ENCODE peak calls at places on chromosomes 13 and 19, in nine cellular contexts. One of them, this sample, is unnamed.

GRCh38 chr13:82772802-82773201 is 1109.5 kb downstream of the SLITRK1 start:
- DNase-seq in heart right ventricle: no peak
- DNase-seq in mesendoderm: no peak
- DNase-seq in K562: no peak
- DNase-seq in SK-N-SH: no peak
- DNase-seq in cardiac muscle cell: no peak
- DNase-seq in A549: no peak
- DNase-seq in osteoblast: no peak
- DNase-seq in tibial nerve: no peak
- DNase-seq in this sample: no peak

GRCh38 chr13:25114220-25114619 is 18.3 kb downstream of the PABPC3 start:
- DNase-seq in heart right ventricle: peak; percentile 37
- DNase-seq in mesendoderm: peak; percentile 90
- DNase-seq in K562: peak; percentile 54
- DNase-seq in SK-N-SH: peak; percentile 71
- DNase-seq in cardiac muscle cell: peak; percentile 79
- DNase-seq in A549: peak; percentile 65
- DNase-seq in osteoblast: peak; percentile 91
- DNase-seq in tibial nerve: peak; percentile 75
- DNase-seq in this sample: peak; percentile 67

GRCh38 chr19:11539495-11540365 is 1.1 kb downstream of the CNN1 start:
- DNase-seq in heart right ventricle: no peak
- DNase-seq in mesendoderm: peak; percentile 89
- DNase-seq in K562: peak; percentile 88
- DNase-seq in SK-N-SH: peak; percentile 83
- DNase-seq in cardiac muscle cell: peak; percentile 91
- DNase-seq in A549: no peak
- DNase-seq in osteoblast: peak; percentile 89
- DNase-seq in tibial nerve: no peak
- DNase-seq in this sample: no peak

GRCh38 chr19:18660051-18660910 is 23.2 kb upstream of the CRTC1 start:
- DNase-seq in heart right ventricle: peak; percentile 80
- DNase-seq in mesendoderm: no peak
- DNase-seq in K562: peak; percentile 70
- DNase-seq in SK-N-SH: no peak
- DNase-seq in cardiac muscle cell: no peak
- DNase-seq in A549: peak; percentile 68
- DNase-seq in osteoblast: peak; percentile 99
- DNase-seq in tibial nerve: peak; percentile 49
- DNase-seq in this sample: no peak

GRCh38 chr19:9828551-9829063 is 889 bp downstream of the UBL5 start:
- DNase-seq in heart right ventricle: no peak
- DNase-seq in mesendoderm: no peak
- DNase-seq in K562: no peak
- DNase-seq in SK-N-SH: no peak
- DNase-seq in cardiac muscle cell: no peak
- DNase-seq in A549: no peak
- DNase-seq in osteoblast: peak; percentile 21
- DNase-seq in tibial nerve: no peak
- DNase-seq in this sample: no peak

GRCh38 chr19:35844482-35845214 is 7.7 kb downstream of the NPHS1 start:
- DNase-seq in heart right ventricle: no peak
- DNase-seq in mesendoderm: no peak
- DNase-seq in K562: no peak
- DNase-seq in SK-N-SH: no peak
- DNase-seq in cardiac muscle cell: no peak
- DNase-seq in A549: no peak
- DNase-seq in osteoblast: peak; percentile 71
- DNase-seq in tibial nerve: no peak
- DNase-seq in this sample: no peak

GRCh38 chr13:95676100-95676774 is 702 bp upstream of the DNAJC3 start:
- DNase-seq in heart right ventricle: no peak
- DNase-seq in mesendoderm: no peak
- DNase-seq in K562: peak; percentile 10
- DNase-seq in SK-N-SH: no peak
- DNase-seq in cardiac muscle cell: no peak
- DNase-seq in A549: peak; percentile 34
- DNase-seq in osteoblast: peak; percentile 73
- DNase-seq in tibial nerve: peak; percentile 11
- DNase-seq in this sample: peak; percentile 47

GRCh38 chr13:95020298-95020987 is 280.8 kb downstream of the ABCC4 start:
- DNase-seq in heart right ventricle: no peak
- DNase-seq in mesendoderm: no peak
- DNase-seq in K562: no peak
- DNase-seq in SK-N-SH: no peak
- DNase-seq in cardiac muscle cell: no peak
- DNase-seq in A549: no peak
- DNase-seq in osteoblast: no peak
- DNase-seq in tibial nerve: no peak
- DNase-seq in this sample: no peak

GRCh38 chr19:10749435-10750384 is 31.8 kb downstream of the DNM2 start:
- DNase-seq in heart right ventricle: no peak
- DNase-seq in mesendoderm: no peak
- DNase-seq in K562: no peak
- DNase-seq in SK-N-SH: no peak
- DNase-seq in cardiac muscle cell: no peak
- DNase-seq in A549: no peak
- DNase-seq in osteoblast: peak; percentile 66
- DNase-seq in tibial nerve: no peak
- DNase-seq in this sample: no peak

GRCh38 chr13:89514534-89515312 is 1832.8 kb upstream of the MIR17HG start:
- DNase-seq in heart right ventricle: no peak
- DNase-seq in mesendoderm: peak; percentile 71
- DNase-seq in K562: no peak
- DNase-seq in SK-N-SH: no peak
- DNase-seq in cardiac muscle cell: no peak
- DNase-seq in A549: peak; percentile 91
- DNase-seq in osteoblast: no peak
- DNase-seq in tibial nerve: no peak
- DNase-seq in this sample: no peak

GRCh38 chr19:18967358-18968146 is 26.5 kb upstream of the HOMER3 start:
- DNase-seq in heart right ventricle: peak; percentile 43
- DNase-seq in mesendoderm: no peak
- DNase-seq in K562: no peak
- DNase-seq in SK-N-SH: no peak
- DNase-seq in cardiac muscle cell: no peak
- DNase-seq in A549: peak; percentile 16
- DNase-seq in osteoblast: peak; percentile 87
- DNase-seq in tibial nerve: peak; percentile 57
- DNase-seq in this sample: peak; percentile 67

GRCh38 chr19:53989600-53990533 is 1.6 kb upstream of the CACNG6 start:
- DNase-seq in heart right ventricle: no peak
- DNase-seq in mesendoderm: no peak
- DNase-seq in K562: no peak
- DNase-seq in SK-N-SH: no peak
- DNase-seq in cardiac muscle cell: no peak
- DNase-seq in A549: peak; percentile 93
- DNase-seq in osteoblast: peak; percentile 90
- DNase-seq in tibial nerve: no peak
- DNase-seq in this sample: no peak

GRCh38 chr19:751501-752341 is 809 bp downstream of the MISP start:
- DNase-seq in heart right ventricle: no peak
- DNase-seq in mesendoderm: peak; percentile 44
- DNase-seq in K562: peak; percentile 59
- DNase-seq in SK-N-SH: peak; percentile 59
- DNase-seq in cardiac muscle cell: no peak
- DNase-seq in A549: peak; percentile 90
- DNase-seq in osteoblast: peak; percentile 100
- DNase-seq in tibial nerve: no peak
- DNase-seq in this sample: peak; percentile 92

GRCh38 chr13:50241479-50241878 is 226.2 kb downstream of the KCNRG start:
- DNase-seq in heart right ventricle: no peak
- DNase-seq in mesendoderm: no peak
- DNase-seq in K562: no peak
- DNase-seq in SK-N-SH: no peak
- DNase-seq in cardiac muscle cell: no peak
- DNase-seq in A549: no peak
- DNase-seq in osteoblast: no peak
- DNase-seq in tibial nerve: no peak
- DNase-seq in this sample: no peak

GRCh38 chr19:9500796-9501195 is 2.4 kb upstream of the ZNF560 start:
- DNase-seq in heart right ventricle: no peak
- DNase-seq in mesendoderm: no peak
- DNase-seq in K562: no peak
- DNase-seq in SK-N-SH: no peak
- DNase-seq in cardiac muscle cell: no peak
- DNase-seq in A549: no peak
- DNase-seq in osteoblast: no peak
- DNase-seq in tibial nerve: no peak
- DNase-seq in this sample: no peak

GRCh38 chr13:53068841-53069520 is 40.4 kb downstream of the OLFM4 start:
- DNase-seq in heart right ventricle: no peak
- DNase-seq in mesendoderm: peak; percentile 21
- DNase-seq in K562: no peak
- DNase-seq in SK-N-SH: peak; percentile 51
- DNase-seq in cardiac muscle cell: no peak
- DNase-seq in A549: no peak
- DNase-seq in osteoblast: no peak
- DNase-seq in tibial nerve: no peak
- DNase-seq in this sample: no peak
- H3K27ac ChIP-seq in heart right ventricle: no peak overlapping the region
- H3K27ac ChIP-seq in mesendoderm: no peak overlapping the region
- H3K27ac ChIP-seq in K562: no peak overlapping the region
- H3K27ac ChIP-seq in SK-N-SH: peak overlapping the region; percentile 78
- H3K27ac ChIP-seq in cardiac muscle cell: no peak overlapping the region
- H3K27ac ChIP-seq in A549: no peak overlapping the region
- H3K27ac ChIP-seq in osteoblast: no peak overlapping the region
- H3K27ac ChIP-seq in tibial nerve: no peak overlapping the region
- H3K27ac ChIP-seq in this sample: no peak overlapping the region

GRCh38 chr13:20151016-20151415 is 9.8 kb downstream of the GJA3 start:
- DNase-seq in heart right ventricle: no peak
- DNase-seq in mesendoderm: no peak
- DNase-seq in K562: peak; percentile 36
- DNase-seq in SK-N-SH: no peak
- DNase-seq in cardiac muscle cell: peak; percentile 74
- DNase-seq in A549: no peak
- DNase-seq in osteoblast: peak; percentile 25
- DNase-seq in tibial nerve: no peak
- DNase-seq in this sample: no peak

GRCh38 chr13:20151612-20152011 is 9.2 kb downstream of the GJA3 start:
- DNase-seq in heart right ventricle: no peak
- DNase-seq in mesendoderm: no peak
- DNase-seq in K562: no peak
- DNase-seq in SK-N-SH: no peak
- DNase-seq in cardiac muscle cell: no peak
- DNase-seq in A549: no peak
- DNase-seq in osteoblast: peak; percentile 32
- DNase-seq in tibial nerve: no peak
- DNase-seq in this sample: no peak

GRCh38 chr13:20148501-20149183 is 12.2 kb downstream of the GJA3 start:
- DNase-seq in heart right ventricle: no peak
- DNase-seq in mesendoderm: no peak
- DNase-seq in K562: no peak
- DNase-seq in SK-N-SH: no peak
- DNase-seq in cardiac muscle cell: no peak
- DNase-seq in A549: no peak
- DNase-seq in osteoblast: no peak
- DNase-seq in tibial nerve: no peak
- DNase-seq in this sample: no peak

GRCh38 chr13:20149762-20150161 is 11.1 kb downstream of the GJA3 start:
- DNase-seq in heart right ventricle: no peak
- DNase-seq in mesendoderm: no peak
- DNase-seq in K562: no peak
- DNase-seq in SK-N-SH: no peak
- DNase-seq in cardiac muscle cell: peak; percentile 46
- DNase-seq in A549: no peak
- DNase-seq in osteoblast: peak; percentile 43
- DNase-seq in tibial nerve: no peak
- DNase-seq in this sample: no peak

GRCh38 chr13:20150561-20150960 is 10.3 kb downstream of the GJA3 start:
- DNase-seq in heart right ventricle: no peak
- DNase-seq in mesendoderm: no peak
- DNase-seq in K562: no peak
- DNase-seq in SK-N-SH: no peak
- DNase-seq in cardiac muscle cell: no peak
- DNase-seq in A549: no peak
- DNase-seq in osteoblast: no peak
- DNase-seq in tibial nerve: no peak
- DNase-seq in this sample: no peak
- H3K27ac ChIP-seq in heart right ventricle: no peak overlapping the region
- H3K27ac ChIP-seq in mesendoderm: no peak overlapping the region
- H3K27ac ChIP-seq in K562: no peak overlapping the region
- H3K27ac ChIP-seq in SK-N-SH: no peak overlapping the region
- H3K27ac ChIP-seq in cardiac muscle cell: peak overlapping the region; percentile 89
- H3K27ac ChIP-seq in A549: no peak overlapping the region
- H3K27ac ChIP-seq in osteoblast: no peak overlapping the region
- H3K27ac ChIP-seq in tibial nerve: no peak overlapping the region
- H3K27ac ChIP-seq in this sample: no peak overlapping the region

GRCh38 chr19:46346821-46347571 is at the start of gene PPP5C:
- DNase-seq in heart right ventricle: peak; percentile 93
- DNase-seq in mesendoderm: peak; percentile 98
- DNase-seq in K562: peak; percentile 98
- DNase-seq in SK-N-SH: peak; percentile 97
- DNase-seq in cardiac muscle cell: peak; percentile 97
- DNase-seq in A549: peak; percentile 98
- DNase-seq in osteoblast: peak; percentile 99
- DNase-seq in tibial nerve: peak; percentile 70
- DNase-seq in this sample: peak; percentile 86
- H3K27ac ChIP-seq in heart right ventricle: peak within 1 kb of the TSS; percentile 87
- H3K27ac ChIP-seq in mesendoderm: peak within 1 kb of the TSS; percentile 24
- H3K27ac ChIP-seq in K562: peak within 1 kb of the TSS; percentile 78
- H3K27ac ChIP-seq in SK-N-SH: peak within 1 kb of the TSS; percentile 88
- H3K27ac ChIP-seq in cardiac muscle cell: peak within 1 kb of the TSS; percentile 65
- H3K27ac ChIP-seq in A549: peak within 1 kb of the TSS; percentile 97
- H3K27ac ChIP-seq in osteoblast: peak within 1 kb of the TSS; percentile 93
- H3K27ac ChIP-seq in tibial nerve: peak within 1 kb of the TSS; percentile 80
- H3K27ac ChIP-seq in this sample: peak within 1 kb of the TSS; percentile 92

GRCh38 chr13:75585153-75585552 is 35.6 kb downstream of the UCHL3 start:
- DNase-seq in heart right ventricle: no peak
- DNase-seq in mesendoderm: no peak
- DNase-seq in K562: no peak
- DNase-seq in SK-N-SH: no peak
- DNase-seq in cardiac muscle cell: no peak
- DNase-seq in A549: no peak
- DNase-seq in osteoblast: no peak
- DNase-seq in tibial nerve: no peak
- DNase-seq in this sample: no peak
- H3K27ac ChIP-seq in heart right ventricle: no peak overlapping the region
- H3K27ac ChIP-seq in mesendoderm: no peak overlapping the region
- H3K27ac ChIP-seq in K562: no peak overlapping the region
- H3K27ac ChIP-seq in SK-N-SH: no peak overlapping the region
- H3K27ac ChIP-seq in cardiac muscle cell: no peak overlapping the region
- H3K27ac ChIP-seq in A549: no peak overlapping the region
- H3K27ac ChIP-seq in osteoblast: no peak overlapping the region
- H3K27ac ChIP-seq in tibial nerve: no peak overlapping the region
- H3K27ac ChIP-seq in this sample: no peak overlapping the region

GRCh38 chr13:49140910-49141611 is 79.1 kb upstream of the MLNR start:
- DNase-seq in heart right ventricle: no peak
- DNase-seq in mesendoderm: no peak
- DNase-seq in K562: no peak
- DNase-seq in SK-N-SH: no peak
- DNase-seq in cardiac muscle cell: no peak
- DNase-seq in A549: no peak
- DNase-seq in osteoblast: peak; percentile 8
- DNase-seq in tibial nerve: no peak
- DNase-seq in this sample: no peak
- H3K27ac ChIP-seq in heart right ventricle: no peak overlapping the region
- H3K27ac ChIP-seq in mesendoderm: no peak overlapping the region
- H3K27ac ChIP-seq in K562: no peak overlapping the region
- H3K27ac ChIP-seq in SK-N-SH: no peak overlapping the region
- H3K27ac ChIP-seq in cardiac muscle cell: no peak overlapping the region
- H3K27ac ChIP-seq in A549: no peak overlapping the region
- H3K27ac ChIP-seq in osteoblast: no peak overlapping the region
- H3K27ac ChIP-seq in tibial nerve: no peak overlapping the region
- H3K27ac ChIP-seq in this sample: no peak overlapping the region